ENCODE peak calls at places on chromosomes 1 and 21, in five cellular contexts. One of them, this sample, is unnamed. For H3K4me1, the result is how much of the 10 kb centered on the place peaks cover.

GRCh38 chr1:23879809-23880208 is 11.7 kb upstream of the FUCA1 start:
- DNase-seq in prostate gland: no peak
- DNase-seq in heart right ventricle: no peak
- DNase-seq in CD8-positive, alpha-beta T cell: no peak
- DNase-seq in ascending aorta: no peak
- DNase-seq in this sample: no peak

GRCh38 chr1:218813247-218813646 is 360.4 kb upstream of the LYPLAL1 start:
- DNase-seq in prostate gland: no peak
- DNase-seq in heart right ventricle: no peak
- DNase-seq in CD8-positive, alpha-beta T cell: no peak
- DNase-seq in ascending aorta: no peak
- DNase-seq in this sample: no peak

GRCh38 chr1:187264995-187265602 is 436.4 kb downstream of the PLA2G4A start:
- DNase-seq in prostate gland: peak
- DNase-seq in heart right ventricle: no peak
- DNase-seq in CD8-positive, alpha-beta T cell: no peak
- DNase-seq in ascending aorta: no peak
- DNase-seq in this sample: peak

GRCh38 chr1:162855461-162856150 is 5.4 kb downstream of the CCDC190 start:
- DNase-seq in prostate gland: no peak
- DNase-seq in heart right ventricle: no peak
- DNase-seq in CD8-positive, alpha-beta T cell: no peak
- DNase-seq in ascending aorta: no peak
- DNase-seq in this sample: peak

GRCh38 chr21:34183331-34183928 is 110.1 kb downstream of the MRPS6 start:
- DNase-seq in prostate gland: no peak
- DNase-seq in heart right ventricle: no peak
- DNase-seq in CD8-positive, alpha-beta T cell: no peak
- DNase-seq in ascending aorta: no peak
- DNase-seq in this sample: no peak

GRCh38 chr1:54623216-54624007 is at the start of gene FAM151A:
- DNase-seq in prostate gland: no peak
- DNase-seq in heart right ventricle: peak
- DNase-seq in CD8-positive, alpha-beta T cell: no peak
- DNase-seq in ascending aorta: no peak
- DNase-seq in this sample: no peak

GRCh38 chr1:78141522-78142231 is 95.9 kb downstream of the GIPC2 start:
- DNase-seq in prostate gland: no peak
- DNase-seq in heart right ventricle: no peak
- DNase-seq in CD8-positive, alpha-beta T cell: no peak
- DNase-seq in ascending aorta: no peak
- DNase-seq in this sample: no peak

GRCh38 chr1:10033359-10033845 is 644 bp downstream of the UBE4B start:
- DNase-seq in prostate gland: peak
- DNase-seq in heart right ventricle: no peak
- DNase-seq in CD8-positive, alpha-beta T cell: no peak
- DNase-seq in ascending aorta: no peak
- DNase-seq in this sample: no peak

GRCh38 chr1:225700889-225701465 is 48.1 kb upstream of the ENAH start:
- DNase-seq in prostate gland: no peak
- DNase-seq in heart right ventricle: no peak
- DNase-seq in CD8-positive, alpha-beta T cell: no peak
- DNase-seq in ascending aorta: no peak
- DNase-seq in this sample: no peak

GRCh38 chr1:205444300-205444930 is 11.4 kb downstream of the BLACAT1 start:
- DNase-seq in prostate gland: no peak
- DNase-seq in heart right ventricle: no peak
- DNase-seq in CD8-positive, alpha-beta T cell: no peak
- DNase-seq in ascending aorta: no peak
- DNase-seq in this sample: no peak

GRCh38 chr1:9010781-9011323 is 15.4 kb downstream of the SLC2A7 start:
- DNase-seq in prostate gland: no peak
- DNase-seq in heart right ventricle: peak
- DNase-seq in CD8-positive, alpha-beta T cell: no peak
- DNase-seq in ascending aorta: peak
- DNase-seq in this sample: no peak

GRCh38 chr1:75632350-75632949 is 21.5 kb upstream of the SLC44A5 start:
- DNase-seq in prostate gland: no peak
- DNase-seq in heart right ventricle: no peak
- DNase-seq in CD8-positive, alpha-beta T cell: no peak
- DNase-seq in ascending aorta: no peak
- DNase-seq in this sample: peak

GRCh38 chr1:17994046-17994445 is 113.6 kb upstream of the IGSF21 start:
- DNase-seq in prostate gland: no peak
- DNase-seq in heart right ventricle: no peak
- DNase-seq in CD8-positive, alpha-beta T cell: no peak
- DNase-seq in ascending aorta: no peak
- DNase-seq in this sample: no peak

GRCh38 chr1:171655215-171656116 is 3.0 kb upstream of the MYOC start:
- DNase-seq in prostate gland: no peak
- DNase-seq in heart right ventricle: peak
- DNase-seq in CD8-positive, alpha-beta T cell: peak
- DNase-seq in ascending aorta: no peak
- DNase-seq in this sample: no peak

GRCh38 chr1:13541435-13542215 is 27.8 kb upstream of the LRRC38 start:
- DNase-seq in prostate gland: no peak
- DNase-seq in heart right ventricle: no peak
- DNase-seq in CD8-positive, alpha-beta T cell: no peak
- DNase-seq in ascending aorta: no peak
- DNase-seq in this sample: no peak

GRCh38 chr1:166915941-166916340 is 39.9 kb upstream of the TADA1 start:
- DNase-seq in prostate gland: no peak
- DNase-seq in heart right ventricle: no peak
- DNase-seq in CD8-positive, alpha-beta T cell: no peak
- DNase-seq in ascending aorta: no peak
- DNase-seq in this sample: no peak

GRCh38 chr1:209835782-209836298 is 8.1 kb downstream of the UTP25 start:
- DNase-seq in prostate gland: no peak
- DNase-seq in heart right ventricle: no peak
- DNase-seq in CD8-positive, alpha-beta T cell: no peak
- DNase-seq in ascending aorta: no peak
- DNase-seq in this sample: no peak

GRCh38 chr1:208235983-208236761 is 8.0 kb downstream of the PLXNA2 start:
- DNase-seq in prostate gland: no peak
- DNase-seq in heart right ventricle: peak
- DNase-seq in CD8-positive, alpha-beta T cell: no peak
- DNase-seq in ascending aorta: peak
- DNase-seq in this sample: no peak

GRCh38 chr1:115869064-115869463 is 28.1 kb upstream of the NHLH2 start:
- DNase-seq in prostate gland: no peak
- DNase-seq in heart right ventricle: no peak
- DNase-seq in CD8-positive, alpha-beta T cell: no peak
- DNase-seq in ascending aorta: no peak
- DNase-seq in this sample: no peak

GRCh38 chr1:1630191-1630964 is 1.6 kb upstream of the MMP23B start:
- DNase-seq in prostate gland: peak
- DNase-seq in heart right ventricle: peak
- DNase-seq in CD8-positive, alpha-beta T cell: peak
- DNase-seq in ascending aorta: no peak
- DNase-seq in this sample: peak

GRCh38 chr1:151825811-151826660 is 5.6 kb downstream of the RORC start:
- DNase-seq in prostate gland: no peak
- DNase-seq in heart right ventricle: no peak
- DNase-seq in CD8-positive, alpha-beta T cell: peak
- DNase-seq in ascending aorta: no peak
- DNase-seq in this sample: no peak

GRCh38 chr1:9149837-9150581 is 21.1 kb upstream of the GPR157 start:
- DNase-seq in prostate gland: no peak
- DNase-seq in heart right ventricle: peak
- DNase-seq in CD8-positive, alpha-beta T cell: no peak
- DNase-seq in ascending aorta: no peak
- DNase-seq in this sample: no peak

GRCh38 chr1:180260541-180260940 is 30.5 kb downstream of the LHX4 start:
- DNase-seq in prostate gland: no peak
- DNase-seq in heart right ventricle: no peak
- DNase-seq in CD8-positive, alpha-beta T cell: no peak
- DNase-seq in ascending aorta: no peak
- DNase-seq in this sample: no peak

GRCh38 chr1:6967431-6968079 is 182.3 kb downstream of the CAMTA1 start:
- DNase-seq in prostate gland: no peak
- DNase-seq in heart right ventricle: no peak
- DNase-seq in CD8-positive, alpha-beta T cell: no peak
- DNase-seq in ascending aorta: no peak
- DNase-seq in this sample: no peak

GRCh38 chr1:230552880-230553279 is 89.4 kb upstream of the COG2 start:
- DNase-seq in prostate gland: no peak
- DNase-seq in heart right ventricle: no peak
- DNase-seq in CD8-positive, alpha-beta T cell: no peak
- DNase-seq in ascending aorta: no peak
- DNase-seq in this sample: no peak

GRCh38 chr1:26158271-26159112 is at the start of gene FAM110D:
- DNase-seq in prostate gland: no peak
- DNase-seq in heart right ventricle: no peak
- DNase-seq in CD8-positive, alpha-beta T cell: no peak
- DNase-seq in ascending aorta: no peak
- DNase-seq in this sample: no peak

GRCh38 chr1:26153966-26154572 is 4.8 kb upstream of the FAM110D start:
- DNase-seq in prostate gland: no peak
- DNase-seq in heart right ventricle: no peak
- DNase-seq in CD8-positive, alpha-beta T cell: no peak
- DNase-seq in ascending aorta: no peak
- DNase-seq in this sample: no peak

GRCh38 chr1:26155370-26156284 is 3.3 kb upstream of the FAM110D start:
- DNase-seq in prostate gland: no peak
- DNase-seq in heart right ventricle: no peak
- DNase-seq in CD8-positive, alpha-beta T cell: no peak
- DNase-seq in ascending aorta: no peak
- DNase-seq in this sample: no peak

GRCh38 chr1:26154750-26155149 is 4.1 kb upstream of the FAM110D start:
- DNase-seq in prostate gland: no peak
- DNase-seq in heart right ventricle: no peak
- DNase-seq in CD8-positive, alpha-beta T cell: no peak
- DNase-seq in ascending aorta: no peak
- DNase-seq in this sample: no peak

DNA sequence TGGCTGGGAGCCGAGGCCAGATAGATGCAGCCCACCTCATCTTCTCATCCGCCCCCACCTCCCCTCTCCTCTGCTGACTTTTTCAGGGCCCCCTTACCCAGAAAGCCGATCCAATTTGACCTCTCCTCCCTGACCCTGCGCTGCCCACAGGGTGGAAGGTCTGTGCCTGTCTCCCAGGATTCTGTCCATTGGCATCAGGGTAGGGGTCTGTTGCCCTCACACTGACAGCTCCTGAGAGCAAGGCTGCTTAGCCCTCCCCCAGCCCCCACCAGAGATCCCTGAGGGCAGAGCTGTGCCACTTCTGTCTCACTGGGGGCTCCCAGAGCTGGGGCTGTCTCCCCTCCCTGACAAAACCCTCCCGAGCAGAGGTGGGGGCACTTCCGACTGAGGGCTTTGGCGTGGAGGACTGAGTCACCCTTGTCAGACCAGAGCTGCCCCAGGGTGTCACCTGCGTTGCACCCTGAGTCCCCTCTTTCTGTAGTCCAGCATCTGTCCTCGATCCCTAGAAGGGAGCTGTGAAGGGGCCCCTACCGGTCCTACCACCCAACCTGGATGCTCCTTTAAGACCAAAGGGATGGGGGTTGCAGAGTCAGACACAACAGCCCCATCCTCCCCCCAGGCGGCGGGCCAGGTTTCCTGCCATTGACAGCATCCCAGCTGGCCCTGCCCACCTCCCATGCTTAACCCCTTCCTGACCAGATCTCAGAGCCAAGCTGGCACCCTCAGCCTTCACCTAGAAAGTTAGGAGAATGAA is 2.4 kb upstream of the FAM110D start:
- DNase-seq in prostate gland: no peak
- DNase-seq in heart right ventricle: peak
- DNase-seq in CD8-positive, alpha-beta T cell: no peak
- DNase-seq in ascending aorta: no peak
- DNase-seq in this sample: no peak
- H3K27ac ChIP-seq in prostate gland: no peak
- H3K27ac ChIP-seq in heart right ventricle: peak
- H3K27ac ChIP-seq in CD8-positive, alpha-beta T cell: no peak
- H3K27ac ChIP-seq in ascending aorta: peak
- H3K27ac ChIP-seq in this sample: no peak

GRCh38 chr1:48999321-48999720 is 222.6 kb upstream of the BEND5 start:
- DNase-seq in prostate gland: no peak
- DNase-seq in heart right ventricle: no peak
- DNase-seq in CD8-positive, alpha-beta T cell: no peak
- DNase-seq in ascending aorta: no peak
- DNase-seq in this sample: no peak

DNA sequence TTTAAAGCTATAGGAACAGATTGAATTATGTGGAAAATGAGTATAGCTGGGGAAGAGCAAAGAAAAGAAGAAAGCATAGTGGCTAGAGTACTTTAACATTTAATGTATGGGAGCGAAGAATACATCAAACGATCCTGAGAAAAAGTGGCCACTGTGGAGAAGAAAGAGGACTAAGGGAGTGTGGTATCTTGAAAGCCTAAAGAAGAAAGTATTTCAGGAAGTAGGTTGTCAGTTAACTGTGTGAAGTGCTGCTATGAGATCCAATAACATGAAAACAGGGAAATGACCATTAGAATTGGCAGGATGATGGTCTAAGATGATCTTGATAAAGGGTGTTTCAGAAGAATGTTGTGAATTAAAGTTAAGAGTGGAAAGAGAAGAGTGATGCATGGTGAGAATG is 219.6 kb upstream of the BEND5 start:
- DNase-seq in prostate gland: no peak
- DNase-seq in heart right ventricle: no peak
- DNase-seq in CD8-positive, alpha-beta T cell: no peak
- DNase-seq in ascending aorta: no peak
- DNase-seq in this sample: no peak
- H3K4me1 ChIP-seq in prostate gland: under half
- H3K4me1 ChIP-seq in heart right ventricle: under half
- H3K4me1 ChIP-seq in CD8-positive, alpha-beta T cell: under half
- H3K4me1 ChIP-seq in ascending aorta: under half
- H3K4me1 ChIP-seq in this sample: under half

GRCh38 chr1:206714331-206715058 is 29.8 kb downstream of the MAPKAPK2 start:
- DNase-seq in prostate gland: peak
- DNase-seq in heart right ventricle: no peak
- DNase-seq in CD8-positive, alpha-beta T cell: no peak
- DNase-seq in ascending aorta: no peak
- DNase-seq in this sample: peak
- H3K27ac ChIP-seq in prostate gland: peak
- H3K27ac ChIP-seq in heart right ventricle: peak
- H3K27ac ChIP-seq in CD8-positive, alpha-beta T cell: no peak
- H3K27ac ChIP-seq in ascending aorta: peak
- H3K27ac ChIP-seq in this sample: no peak

GRCh38 chr1:21907079-21907418 is 30.1 kb downstream of the HSPG2 start:
- DNase-seq in prostate gland: no peak
- DNase-seq in heart right ventricle: no peak
- DNase-seq in CD8-positive, alpha-beta T cell: no peak
- DNase-seq in ascending aorta: no peak
- DNase-seq in this sample: no peak
- H3K4me1 ChIP-seq in prostate gland: under half
- H3K4me1 ChIP-seq in heart right ventricle: half or more
- H3K4me1 ChIP-seq in CD8-positive, alpha-beta T cell: under half
- H3K4me1 ChIP-seq in ascending aorta: half or more
- H3K4me1 ChIP-seq in this sample: under half

DNA sequence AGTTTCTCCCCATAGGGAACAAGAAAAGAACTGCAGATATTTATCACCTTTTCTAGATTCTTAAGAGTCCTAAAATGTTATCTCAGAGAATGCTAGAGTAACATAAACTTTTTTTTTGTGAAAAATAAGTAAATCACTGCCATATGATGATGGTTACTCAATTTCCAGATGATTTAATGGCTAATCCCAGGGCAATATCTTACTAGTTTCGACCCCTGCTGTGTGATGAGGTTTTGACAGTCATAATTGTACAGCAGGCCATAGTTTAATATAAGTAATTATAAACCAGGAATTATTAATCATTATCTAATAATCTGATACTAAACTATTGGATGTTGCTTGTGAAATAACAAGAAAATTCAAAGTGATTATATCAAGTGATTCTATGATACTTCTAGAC is 210.6 kb downstream of the HLX start:
- DNase-seq in prostate gland: no peak
- DNase-seq in heart right ventricle: no peak
- DNase-seq in CD8-positive, alpha-beta T cell: no peak
- DNase-seq in ascending aorta: no peak
- DNase-seq in this sample: no peak
- H3K27ac ChIP-seq in prostate gland: no peak
- H3K27ac ChIP-seq in heart right ventricle: no peak
- H3K27ac ChIP-seq in CD8-positive, alpha-beta T cell: no peak
- H3K27ac ChIP-seq in ascending aorta: no peak
- H3K27ac ChIP-seq in this sample: no peak